ENCODE peak calls at places on chromosomes 1 and 21, in six cellular contexts. H is breast epithelium, W is small intestine, U is pancreas, V is aorta, I is IMR-90. T is an unnamed sample.

GRCh38 chr1:66331641-66332523 is 202.1 kb upstream of the SGIP1 start:
- DNase-seq in H (no peak), W (peak; percentile 25), U (peak; percentile 27), V (peak; percentile 86), I (peak; percentile 85), T (no peak)

GRCh38 chr21:44455524-44456206 is 355 bp downstream of the LRRC3 start:
- DNase-seq in H (no peak), W (peak; percentile 39), U (peak; percentile 64), V (peak; percentile 79), I (no peak), T (peak; percentile 34)

GRCh38 chr1:177948336-177948972 is 21.4 kb downstream of the SEC16B start:
- DNase-seq in H (peak; percentile 60), W (peak; percentile 73), U (no peak), V (no peak), I (peak; percentile 65), T (peak; percentile 64)

GRCh38 chr1:54985556-54985955 is 5.1 kb downstream of the TMEM61 start:
- DNase-seq in H (no peak), W (no peak), U (no peak), V (no peak), I (no peak), T (no peak)

GRCh38 chr1:106721779-106722178 is 334.7 kb upstream of the PRMT6 start:
- DNase-seq in H (no peak), W (no peak), U (no peak), V (no peak), I (no peak), T (no peak)

GRCh38 chr1:201828451-201828819 is 522 bp upstream of the IPO9 start:
- DNase-seq in H (no peak), W (peak; percentile 3), U (no peak), V (no peak), I (peak; percentile 35), T (no peak)

GRCh38 chr1:110070282-110070967 is at the start of gene ALX3:
- DNase-seq in H (no peak), W (no peak), U (no peak), V (no peak), I (no peak), T (no peak)

GRCh38 chr1:4957027-4957426 is 302.6 kb downstream of the AJAP1 start:
- DNase-seq in H (no peak), W (no peak), U (no peak), V (no peak), I (no peak), T (no peak)

GRCh38 chr1:17200756-17201155 is 4.2 kb upstream of the PADI1 start:
- DNase-seq in H (no peak), W (no peak), U (no peak), V (no peak), I (no peak), T (peak; percentile 13)

GRCh38 chr1:183029591-183030000 is 6.4 kb downstream of the LAMC1 start:
- DNase-seq in H (no peak), W (no peak), U (no peak), V (no peak), I (peak; percentile 77), T (peak; percentile 39)

GRCh38 chr1:239218296-239218695 is 168.1 kb upstream of the CHRM3 start:
- DNase-seq in H (no peak), W (no peak), U (no peak), V (no peak), I (no peak), T (no peak)
- H3K9me3 ChIP-seq in H (peaks cover 22% of the 10 kb centered on the region), W (no peaks in the 10 kb centered on the region), U (no peaks in the 10 kb centered on the region), V (no peaks in the 10 kb centered on the region), I (no peaks in the 10 kb centered on the region), T (no peaks in the 10 kb centered on the region)

GRCh38 chr1:205317311-205317917 is 4.1 kb downstream of the NUAK2 start:
- DNase-seq in H (peak; percentile 92), W (peak; percentile 98), U (peak; percentile 98), V (peak; percentile 83), I (no peak), T (no peak)
- H3K4me1 ChIP-seq in H (no peaks in the 10 kb centered on the region), W (peaks cover 12% of the 10 kb centered on the region), U (peaks cover 73% of the 10 kb centered on the region), V (no peaks in the 10 kb centered on the region), I (peaks cover 49% of the 10 kb centered on the region), T (peaks cover 55% of the 10 kb centered on the region)

GRCh38 chr1:152108899-152109222 is 6.4 kb downstream of the TCHH start:
- DNase-seq in H (no peak), W (no peak), U (no peak), V (no peak), I (no peak), T (peak; percentile 12)
- H3K9me3 ChIP-seq in H (no peaks in the 10 kb centered on the region), W (no peaks in the 10 kb centered on the region), U (no peaks in the 10 kb centered on the region), V (peaks cover 8% of the 10 kb centered on the region), I (peaks cover 21% of the 10 kb centered on the region), T (no peaks in the 10 kb centered on the region)

GRCh38 chr1:184489908-184490307 is 103.1 kb downstream of the C1orf21 start:
- DNase-seq in H (no peak), W (no peak), U (no peak), V (no peak), I (no peak), T (no peak)

GRCh38 chr1:184483101-184483813 is 96.4 kb downstream of the C1orf21 start:
- DNase-seq in H (no peak), W (peak; percentile 35), U (peak; percentile 26), V (no peak), I (peak; percentile 83), T (no peak)

GRCh38 chr1:184485731-184486723 is 99.2 kb downstream of the C1orf21 start:
- DNase-seq in H (no peak), W (peak; percentile 36), U (no peak), V (no peak), I (peak; percentile 33), T (no peak)

GRCh38 chr1:184487561-184488200 is 100.9 kb downstream of the C1orf21 start:
- DNase-seq in H (no peak), W (no peak), U (no peak), V (no peak), I (peak; percentile 80), T (no peak)

GRCh38 chr1:184486761-184487445 is 100.1 kb downstream of the C1orf21 start:
- DNase-seq in H (no peak), W (no peak), U (no peak), V (no peak), I (no peak), T (no peak)
- H3K4me1 ChIP-seq in H (peaks cover 3% of the 10 kb centered on the region), W (peaks cover 11% of the 10 kb centered on the region), U (peaks cover 49% of the 10 kb centered on the region), V (no peaks in the 10 kb centered on the region), I (peaks cover 21% of the 10 kb centered on the region), T (peaks cover 5% of the 10 kb centered on the region)

DNA sequence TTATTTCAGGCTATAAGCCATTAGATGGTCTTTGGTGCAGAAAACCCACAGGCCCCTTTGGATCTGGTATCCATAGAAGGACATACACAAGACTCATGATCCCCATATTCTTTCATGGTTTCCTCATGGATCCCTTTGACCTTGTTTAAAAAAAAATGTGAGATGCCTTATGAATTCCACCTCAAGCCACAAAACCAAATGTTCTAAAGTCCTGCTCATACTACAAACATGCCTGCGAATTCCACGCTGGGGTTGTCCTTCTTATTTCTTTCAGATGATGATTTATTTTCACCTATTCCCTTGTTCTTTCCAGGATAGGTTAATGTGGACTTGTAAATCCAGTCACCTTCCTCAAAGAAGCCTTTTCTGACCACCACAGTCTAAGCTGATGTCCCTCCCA is 256.9 kb upstream of the DPYD start:
- DNase-seq in H (no peak), W (no peak), U (no peak), V (no peak), I (peak; percentile 12), T (no peak)
- H3K9me3 ChIP-seq in H (no peaks in the 10 kb centered on the region), W (no peaks in the 10 kb centered on the region), U (no peaks in the 10 kb centered on the region), V (no peaks in the 10 kb centered on the region), I (no peaks in the 10 kb centered on the region), T (no peaks in the 10 kb centered on the region)

GRCh38 chr1:36091698-36092097 is 3.0 kb downstream of the ADPRS start:
- DNase-seq in H (no peak), W (no peak), U (no peak), V (peak; percentile 47), I (no peak), T (no peak)

GRCh38 chr1:36093226-36093625 is 4.5 kb downstream of the ADPRS start:
- DNase-seq in H (no peak), W (no peak), U (no peak), V (peak; percentile 49), I (no peak), T (no peak)

GRCh38 chr1:36092798-36093185 is 4.1 kb downstream of the ADPRS start:
- DNase-seq in H (no peak), W (no peak), U (no peak), V (peak; percentile 49), I (no peak), T (no peak)

GRCh38 chr1:36091141-36091540 is 2.4 kb downstream of the ADPRS start:
- DNase-seq in H (no peak), W (no peak), U (no peak), V (peak; percentile 39), I (no peak), T (no peak)

GRCh38 chr1:36092166-36092797 is 3.6 kb downstream of the ADPRS start:
- DNase-seq in H (no peak), W (no peak), U (no peak), V (peak; percentile 59), I (no peak), T (no peak)
- H3K4me1 ChIP-seq in H (peaks cover 9% of the 10 kb centered on the region), W (no peaks in the 10 kb centered on the region), U (peaks cover 5% of the 10 kb centered on the region), V (no peaks in the 10 kb centered on the region), I (peaks cover 2% of the 10 kb centered on the region), T (no peaks in the 10 kb centered on the region)